ENCODE peak calls at places on chromosomes 11 and 22, in eight cellular contexts. R, S, D, M, U, A, L and Y are unnamed samples.
A peak's percentile ranks its signal among the peaks of the same experiment; 100 is the strongest.

GRCh38 chr11:62792193-62792575 is 378 bp upstream of the TMEM223 start:
- DNase-seq in R (peak; percentile 24), D (no peak), U (no peak), L (no peak), M (no peak), A (no peak), S (no peak), Y (peak; percentile 72)

GRCh38 chr11:130175898-130176297 is 16.3 kb downstream of the ST14 start:
- DNase-seq in U (no peak), A (no peak), S (no peak), D (no peak), M (no peak), L (no peak), R (no peak), Y (no peak)

GRCh38 chr11:66100272-66101037 is 30.4 kb downstream of the PACS1 start:
- DNase-seq in U (no peak), D (peak; percentile 15), S (peak; percentile 48), M (peak; percentile 34), A (peak; percentile 52), L (peak; percentile 80), R (peak; percentile 43), Y (peak; percentile 84)

GRCh38 chr11:116317212-116317611 is 455.6 kb downstream of the BUD13 start:
- DNase-seq in U (no peak), A (no peak), S (no peak), R (no peak), M (no peak), D (no peak), L (no peak), Y (no peak)

GRCh38 chr11:65112551-65113360 is 1.1 kb downstream of the TM7SF2 start:
- DNase-seq in A (no peak), R (no peak), S (peak; percentile 71), M (peak; percentile 71), L (peak; percentile 16), D (no peak), U (no peak), Y (peak; percentile 88)

GRCh38 chr11:9015677-9016076 is 11.9 kb upstream of the NRIP3 start:
- DNase-seq in L (peak; percentile 65), S (peak; percentile 9), D (peak; percentile 13), A (peak; percentile 73), U (no peak), R (peak; percentile 80), M (peak; percentile 23), Y (no peak)

GRCh38 chr22:49052023-49052538 is 775.6 kb downstream of the BRD1 start:
- DNase-seq in M (peak; percentile 39), A (no peak), U (no peak), D (no peak), L (no peak), R (no peak), S (peak; percentile 47), Y (peak; percentile 84)

GRCh38 chr11:124930799-124931198 is 5.0 kb downstream of the HEPACAM start:
- DNase-seq in S (no peak), D (no peak), U (no peak), A (no peak), R (no peak), M (no peak), L (no peak), Y (no peak)

GRCh38 chr22:46353483-46354105 is 18.1 kb downstream of the TRMU start:
- DNase-seq in M (no peak), D (no peak), S (no peak), A (no peak), R (no peak), U (peak; percentile 59), L (no peak), Y (no peak)

GRCh38 chr11:12112731-12113130 is 2.3 kb downstream of the MICAL2 start:
- DNase-seq in D (no peak), U (no peak), A (peak; percentile 49), L (no peak), S (no peak), R (no peak), M (no peak), Y (no peak)

GRCh38 chr11:124301482-124301881 is 12.3 kb downstream of the OR8D1 start:
- DNase-seq in D (no peak), U (no peak), L (no peak), R (peak; percentile 72), S (no peak), M (no peak), A (no peak), Y (no peak)

GRCh38 chr11:46590740-46591606 is 2.9 kb downstream of the AMBRA1 start:
- DNase-seq in S (no peak), U (no peak), D (no peak), R (no peak), L (no peak), M (no peak), A (no peak), Y (no peak)

GRCh38 chr11:45158891-45159605 is 12.6 kb downstream of the PRDM11 start:
- DNase-seq in A (no peak), D (no peak), R (no peak), M (no peak), L (no peak), U (peak; percentile 88), S (no peak), Y (no peak)

GRCh38 chr11:75338516-75339218 is 12.8 kb downstream of the ARRB1 start:
- DNase-seq in L (no peak), U (no peak), D (no peak), R (no peak), S (no peak), A (no peak), M (no peak), Y (no peak)

GRCh38 chr22:44889233-44889878 is 120.4 kb downstream of the PHF21B start:
- DNase-seq in A (no peak), M (no peak), R (no peak), U (no peak), S (no peak), L (no peak), D (no peak), Y (peak; percentile 64)

GRCh38 chr11:85694385-85694980 is 8.5 kb upstream of the CCDC89 start:
- DNase-seq in U (no peak), S (no peak), A (peak; percentile 14), M (no peak), L (peak; percentile 3), R (peak; percentile 54), D (no peak), Y (no peak)

GRCh38 chr11:23947883-23948282 is 549.0 kb upstream of the LUZP2 start:
- DNase-seq in L (no peak), R (no peak), D (no peak), M (no peak), S (no peak), A (no peak), U (no peak), Y (no peak)

GRCh38 chr22:17247832-17248231 is 28.6 kb upstream of the ADA2 start:
- DNase-seq in L (no peak), U (no peak), R (no peak), M (no peak), D (no peak), A (no peak), S (no peak), Y (no peak)

GRCh38 chr11:68213135-68213515 is at the start of gene KMT5B:
- DNase-seq in S (no peak), M (no peak), R (no peak), A (peak; percentile 15), U (no peak), L (no peak), D (no peak), Y (peak; percentile 85)

GRCh38 chr11:4065086-4065485 is 29.5 kb upstream of the RRM1 start:
- DNase-seq in A (no peak), U (no peak), S (no peak), D (no peak), L (no peak), R (no peak), M (no peak), Y (no peak)

GRCh38 chr11:121767433-121767832 is 314.7 kb upstream of the SORL1-AS1 start:
- DNase-seq in L (no peak), R (peak; percentile 8), A (peak; percentile 0), S (no peak), M (no peak), D (no peak), U (no peak), Y (no peak)

GRCh38 chr11:74686792-74687191 is 44.4 kb downstream of the CHRDL2 start:
- DNase-seq in S (no peak), R (no peak), L (no peak), U (no peak), D (no peak), A (no peak), M (no peak), Y (peak; percentile 78)

GRCh38 chr11:16956538-16957153 is 57.6 kb downstream of the PLEKHA7 start:
- DNase-seq in M (no peak), A (no peak), D (no peak), R (peak; percentile 11), S (no peak), L (no peak), U (no peak), Y (no peak)

GRCh38 chr22:30187726-30188407 is 58.7 kb downstream of the LIF start:
- DNase-seq in S (no peak), A (no peak), L (no peak), D (no peak), R (peak; percentile 51), U (no peak), M (no peak), Y (no peak)